ENCODE peak calls at places on chromosomes 2 and 18, in four cellular contexts. P is Caco-2, F is AG04450, Y is endodermal cell. Z is an unnamed sample.

GRCh38 chr2:208570066-208570465 is 163.5 kb downstream of the PTH2R start:
- DNase-seq in P (no peak), F (no peak), Y (no peak), Z (no peak)

GRCh38 chr2:165572155-165572554 is 102.7 kb downstream of the CSRNP3 start:
- DNase-seq in P (no peak), F (no peak), Y (no peak), Z (no peak)

GRCh38 chr2:13308989-13309388 is 592.3 kb downstream of the TRIB2 start:
- DNase-seq in P (no peak), F (no peak), Y (no peak), Z (no peak)

GRCh38 chr18:6997802-6998201 is 119.8 kb downstream of the LAMA1 start:
- DNase-seq in P (no peak), F (no peak), Y (no peak), Z (no peak)

GRCh38 chr2:114082731-114083433 is 193.0 kb downstream of the ACTR3 start:
- DNase-seq in P (no peak), F (no peak), Y (no peak), Z (no peak)

GRCh38 chr2:12715878-12716249 is 872 bp upstream of the TRIB2 start:
- DNase-seq in P (peak), F (peak), Y (peak), Z (no peak)

GRCh38 chr2:196233808-196234501 is 62.6 kb upstream of the STK17B start:
- DNase-seq in P (no peak), F (no peak), Y (no peak), Z (no peak)

GRCh38 chr18:31100598-31101147 is 1.5 kb downstream of the DSC2 start:
- DNase-seq in P (peak), F (no peak), Y (peak), Z (no peak)

GRCh38 chr2:191866675-191867506 is 20.0 kb upstream of the CAVIN2 start:
- DNase-seq in P (peak), F (peak), Y (no peak), Z (peak)

GRCh38 chr2:150479075-150479915 is 8.2 kb downstream of the RND3 start:
- DNase-seq in P (peak), F (no peak), Y (no peak), Z (no peak)

GRCh38 chr2:46087492-46087891 is 209.7 kb upstream of the EPAS1 start:
- DNase-seq in P (no peak), F (no peak), Y (no peak), Z (no peak)

GRCh38 chr2:174633621-174633927 is 36.0 kb upstream of the WIPF1 start:
- DNase-seq in P (no peak), F (no peak), Y (peak), Z (no peak)

GRCh38 chr2:174630097-174630496 is 32.5 kb upstream of the WIPF1 start:
- DNase-seq in P (no peak), F (no peak), Y (no peak), Z (no peak)

GRCh38 chr2:174629514-174629913 is 31.9 kb upstream of the WIPF1 start:
- DNase-seq in P (no peak), F (no peak), Y (no peak), Z (no peak)

GRCh38 chr2:174632847-174633620 is 35.4 kb upstream of the WIPF1 start:
- DNase-seq in P (no peak), F (no peak), Y (no peak), Z (no peak)

GRCh38 chr2:174631009-174631981 is 33.7 kb upstream of the WIPF1 start:
- DNase-seq in P (no peak), F (peak), Y (no peak), Z (peak)
- H3K4me3 ChIP-seq in P (no peak), F (no peak), Y (no peak), Z (no peak)

DNA sequence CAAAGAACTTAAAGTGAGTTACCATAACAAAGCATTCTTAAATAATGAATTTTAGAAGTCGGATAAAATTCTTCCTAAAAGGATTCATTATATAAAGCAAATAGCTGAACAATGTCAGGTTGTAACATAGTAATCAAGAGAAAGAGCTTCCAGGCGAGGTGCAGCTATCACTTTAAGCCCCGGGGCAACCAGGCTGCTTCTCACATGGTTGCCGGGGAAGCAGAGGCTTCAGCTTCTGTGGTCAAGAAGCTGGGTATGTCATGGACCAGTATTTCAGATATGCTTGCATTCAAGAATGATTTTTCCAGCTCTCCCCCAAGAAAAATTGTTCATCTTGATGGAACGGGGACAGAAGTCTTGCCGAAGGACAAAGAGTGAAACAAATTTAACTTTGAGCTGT is 23.6 kb upstream of the KYNU start:
- DNase-seq in P (no peak), F (no peak), Y (no peak), Z (no peak)
- H3K4me3 ChIP-seq in P (no peak), F (no peak), Y (no peak), Z (no peak)

DNA sequence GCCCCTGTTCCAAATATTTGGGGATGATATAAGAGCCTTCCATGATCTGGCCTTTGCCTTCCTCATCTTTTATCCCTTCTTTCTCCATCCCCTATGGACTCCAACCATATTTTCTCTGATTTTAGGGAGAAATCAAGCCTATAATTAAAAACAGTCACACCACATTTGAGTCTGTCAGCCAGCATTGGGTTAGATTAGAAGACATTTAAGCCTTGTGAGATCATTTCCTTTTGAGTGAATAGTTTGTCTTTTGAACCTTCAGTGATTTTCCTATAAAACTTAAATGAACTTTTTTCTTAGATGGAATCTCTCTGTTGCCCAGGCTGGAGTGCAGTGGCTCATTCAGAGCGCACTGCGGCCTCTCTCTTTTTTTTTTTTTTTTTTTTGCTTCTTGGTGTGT is 7.6 kb upstream of the C18orf32 start:
- DNase-seq in P (no peak), F (no peak), Y (no peak), Z (no peak)
- H3K4me3 ChIP-seq in P (no peak), F (no peak), Y (no peak), Z (no peak)

GRCh38 chr2:48343154-48343553 is 186.8 kb upstream of the STON1 start:
- DNase-seq in P (no peak), F (no peak), Y (no peak), Z (no peak)

GRCh38 chr2:48341556-48342133 is 188.3 kb upstream of the STON1 start:
- DNase-seq in P (no peak), F (no peak), Y (no peak), Z (no peak)

GRCh38 chr2:48345176-48345575 is 184.8 kb upstream of the STON1 start:
- DNase-seq in P (no peak), F (no peak), Y (no peak), Z (peak)

GRCh38 chr2:48344441-48344756 is 185.6 kb upstream of the STON1 start:
- DNase-seq in P (no peak), F (no peak), Y (no peak), Z (no peak)

GRCh38 chr2:48343571-48344440 is 186.1 kb upstream of the STON1 start:
- DNase-seq in P (no peak), F (peak), Y (no peak), Z (peak)
- H3K4me3 ChIP-seq in P (no peak), F (peak), Y (no peak), Z (peak)

DNA sequence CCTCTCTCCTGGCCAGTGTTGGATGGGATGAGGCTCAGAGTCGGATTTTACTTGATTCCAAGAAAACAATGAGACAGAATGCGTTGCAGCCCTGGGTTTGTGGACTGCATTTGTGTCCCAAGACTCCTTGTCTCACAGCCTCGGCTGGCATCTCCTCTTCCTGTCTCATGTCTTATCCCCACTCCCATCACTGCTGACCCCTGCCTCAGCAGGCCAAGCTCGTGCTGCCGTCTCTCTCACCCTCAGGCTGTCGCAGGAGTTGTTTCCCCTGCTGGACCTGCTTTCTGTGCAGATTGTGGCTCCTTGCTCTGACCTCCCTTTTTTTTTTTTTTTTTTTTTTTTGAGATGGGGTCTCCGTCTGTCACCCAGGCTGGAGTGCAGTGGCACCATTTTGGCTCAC is 70.2 kb upstream of the RALBP1 start:
- DNase-seq in P (no peak), F (no peak), Y (no peak), Z (no peak)
- H3K4me3 ChIP-seq in P (no peak), F (no peak), Y (no peak), Z (no peak)

DNA sequence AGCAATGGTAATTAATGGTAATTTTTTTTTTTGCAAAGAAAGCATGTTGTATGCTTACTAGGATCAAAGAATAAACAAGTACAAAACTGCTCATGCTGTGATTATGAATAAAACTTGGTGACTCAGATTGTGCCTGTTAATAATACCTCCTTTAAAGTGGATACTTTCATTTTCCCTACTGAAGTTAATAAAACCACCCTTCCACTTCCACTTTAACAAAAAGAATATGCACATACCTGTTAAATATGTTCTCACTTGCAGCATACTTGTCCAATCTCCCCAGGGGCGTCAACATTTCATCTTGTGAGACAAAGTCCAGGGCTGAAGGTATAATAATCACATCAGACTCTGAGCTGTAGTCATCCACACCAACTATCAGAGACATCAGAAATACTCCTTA is 19.6 kb downstream of the PPP4R1 start:
- DNase-seq in P (no peak), F (no peak), Y (no peak), Z (no peak)
- H3K4me3 ChIP-seq in P (no peak), F (peak), Y (no peak), Z (no peak)

DNA sequence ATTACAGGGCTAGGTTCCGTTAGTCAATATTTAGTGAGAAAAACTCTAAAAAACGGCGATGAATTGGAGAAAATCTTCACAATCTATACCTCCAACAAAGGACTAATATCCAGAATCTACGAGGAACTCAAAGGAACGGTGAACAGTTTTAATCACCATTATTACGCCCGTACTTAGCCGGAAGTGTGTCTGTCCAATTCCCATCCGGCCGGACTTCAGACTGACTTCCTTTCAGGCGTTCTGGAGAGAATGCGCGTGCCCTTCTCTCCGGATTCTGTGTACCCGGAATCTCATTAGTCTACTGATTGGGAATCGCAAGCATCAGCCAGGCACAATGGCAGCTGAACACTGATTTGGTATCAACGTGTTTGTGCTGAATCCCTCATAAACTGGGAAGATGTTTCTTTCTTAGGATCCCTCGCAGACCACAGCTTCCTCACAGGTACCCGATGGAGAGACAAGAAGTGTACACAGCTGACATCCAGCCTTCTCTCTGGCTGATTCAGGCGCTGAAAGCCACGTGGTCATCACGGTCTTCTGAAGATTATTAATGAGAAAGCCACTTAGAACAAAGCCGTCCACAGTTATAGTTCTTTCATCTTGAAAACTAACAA is 239.9 kb downstream of the ZNF516 start:
- DNase-seq in P (no peak), F (no peak), Y (no peak), Z (no peak)
- H3K4me3 ChIP-seq in P (no peak), F (no peak), Y (no peak), Z (no peak)

DNA sequence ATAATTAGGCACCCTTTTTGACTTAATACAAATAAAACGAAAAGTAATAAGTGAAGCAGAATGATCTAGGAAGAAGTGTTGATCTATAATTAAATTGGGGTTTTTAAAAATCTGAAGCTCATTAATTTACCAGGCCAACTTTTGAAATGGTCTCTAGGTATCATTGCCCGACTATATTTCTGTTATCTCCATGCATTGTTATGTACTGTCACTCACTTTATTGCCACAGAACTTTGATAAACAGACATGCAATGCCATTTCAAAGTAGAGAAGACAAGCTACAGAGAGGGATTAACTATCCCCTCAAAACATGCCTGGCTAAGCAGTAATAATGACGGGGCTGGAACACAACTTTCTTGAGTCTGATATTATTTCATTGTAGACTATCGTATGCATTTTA is 147.6 kb upstream of the ITGA4 start:
- DNase-seq in P (no peak), F (no peak), Y (no peak), Z (no peak)
- H3K4me3 ChIP-seq in P (no peak), F (no peak), Y (no peak), Z (no peak)

Z was measured in skeletal muscle cell.